ENCODE peak calls at places on chromosomes 4 and X, in eight cellular contexts. T is COLO829; R is stimulated activated CD4-positive, alpha-beta T cell treated with anti-CD3 and anti-CD28 coated beads, TNF-alpha, amount 100 ng/mL, for 4 hours; U is GM23248; P is fibroblast of gingiva; N is endothelial cell; V is AG04449; D is cerebellar nuclear complex. Y is an unnamed sample.

GRCh38 chrX:57282568-57282967 is 3.9 kb upstream of the FAAH2 start:
- DNase-seq in T (no peak), R (no peak), U (no peak), P (no peak), N (no peak), V (no peak), D (no peak), Y (no peak)

GRCh38 chr4:140256335-140256734 is 102.4 kb upstream of the MAML3 start:
- DNase-seq in T (no peak), R (no peak), U (peak; percentile 86), P (peak; percentile 34), N (no peak), V (no peak), D (no peak), Y (peak; percentile 31)

GRCh38 chrX:143429021-143429570 is 88.2 kb downstream of the SPANXN3 start:
- DNase-seq in T (no peak), R (no peak), U (no peak), P (no peak), N (no peak), V (no peak), D (no peak), Y (no peak)

GRCh38 chr4:6177587-6178197 is 22.7 kb downstream of the JAKMIP1 start:
- DNase-seq in T (no peak), R (no peak), U (no peak), P (no peak), N (no peak), V (no peak), D (no peak), Y (no peak)

GRCh38 chr4:138162259-138162658 is 79.9 kb downstream of the SLC7A11 start:
- DNase-seq in T (no peak), R (no peak), U (no peak), P (no peak), N (no peak), V (no peak), D (no peak), Y (no peak)

GRCh38 chrX:9369802-9370291 is 95.0 kb upstream of the TBL1X start:
- DNase-seq in T (no peak), R (no peak), U (no peak), P (no peak), N (no peak), V (no peak), D (no peak), Y (no peak)

GRCh38 chr4:82429728-82430192 is 502 bp downstream of the HNRNPDL start:
- DNase-seq in T (peak; percentile 39), R (no peak), U (peak; percentile 81), P (no peak), N (no peak), V (no peak), D (no peak), Y (no peak)

GRCh38 chr4:47713156-47713834 is 124.6 kb downstream of the CORIN start:
- DNase-seq in T (no peak), R (no peak), U (no peak), P (no peak), N (no peak), V (no peak), D (no peak), Y (no peak)

GRCh38 chr4:173860079-173860478 is 330.1 kb upstream of the HAND2 start:
- DNase-seq in T (no peak), R (no peak), U (no peak), P (no peak), N (no peak), V (no peak), D (no peak), Y (no peak)

GRCh38 chr4:183471960-183472708 is 27.7 kb downstream of the CDKN2AIP start:
- DNase-seq in T (peak; percentile 79), R (peak; percentile 77), U (peak; percentile 81), P (peak; percentile 46), N (peak; percentile 88), V (no peak), D (no peak), Y (peak; percentile 82)

GRCh38 chr4:101224358-101225218 is 122.7 kb downstream of the PPP3CA start:
- DNase-seq in T (no peak), R (no peak), U (no peak), P (no peak), N (no peak), V (no peak), D (no peak), Y (no peak)

GRCh38 chr4:184506527-184507121 is 32.3 kb upstream of the IRF2 start:
- DNase-seq in T (no peak), R (no peak), U (peak; percentile 23), P (no peak), N (peak; percentile 15), V (no peak), D (no peak), Y (no peak)

GRCh38 chr4:8919651-8920288 is 48.1 kb upstream of the HMX1 start:
- DNase-seq in T (no peak), R (no peak), U (no peak), P (no peak), N (no peak), V (no peak), D (no peak), Y (no peak)

GRCh38 chr4:1523033-1523432 is 116.8 kb upstream of the NKX1-1 start:
- DNase-seq in T (no peak), R (no peak), U (no peak), P (no peak), N (no peak), V (no peak), D (no peak), Y (no peak)

GRCh38 chrX:19225906-19226305 is 103.6 kb upstream of the ADGRG2 start:
- DNase-seq in T (peak; percentile 2), R (no peak), U (no peak), P (no peak), N (no peak), V (no peak), D (no peak), Y (peak; percentile 8)

GRCh38 chr4:186481998-186482790 is 73.2 kb downstream of the MTNR1A start:
- DNase-seq in T (no peak), R (no peak), U (no peak), P (no peak), N (no peak), V (no peak), D (no peak), Y (no peak)

GRCh38 chrX:45628041-45628440 is 427.4 kb upstream of the DIPK2B start:
- DNase-seq in T (no peak), R (no peak), U (peak; percentile 32), P (no peak), N (no peak), V (no peak), D (no peak), Y (peak; percentile 29)

GRCh38 chr4:176889776-176890175 is 97.1 kb upstream of the VEGFC start:
- DNase-seq in T (no peak), R (no peak), U (no peak), P (no peak), N (no peak), V (no peak), D (no peak), Y (no peak)

GRCh38 chr4:16692021-16692420 is 206.4 kb downstream of the LDB2 start:
- DNase-seq in T (peak; percentile 6), R (no peak), U (peak; percentile 73), P (peak; percentile 22), N (no peak), V (peak; percentile 59), D (no peak), Y (no peak)

GRCh38 chrX:67545772-67546495 is 2.1 kb downstream of the AR start:
- DNase-seq in T (no peak), R (no peak), U (peak; percentile 62), P (peak; percentile 13), N (peak; percentile 21), V (no peak), D (no peak), Y (peak; percentile 27)

GRCh38 chr4:153790962-153791551 is 2.2 kb upstream of the SFRP2 start:
- DNase-seq in T (no peak), R (no peak), U (peak; percentile 75), P (no peak), N (peak; percentile 68), V (no peak), D (no peak), Y (no peak)

Y was measured in fibroblast of the aortic adventitia.